ENCODE peak calls at places on chromosomes 3 and 15, in eight cellular contexts. D, F, K, C, M, S, Z and R are unnamed samples. For H3K9me3, the result is how much of the 10 kb centered on the place peaks cover.

GRCh38 chr3:13104511-13104910 is 31.3 kb upstream of the IQSEC1 start:
- DNase-seq in D (peak), F (no peak), K (no peak), C (no peak), M (no peak), S (no peak), Z (no peak), R (no peak)

GRCh38 chr3:182964179-182964578 is 16.2 kb downstream of the DCUN1D1 start:
- DNase-seq in D (no peak), F (no peak), K (no peak), C (no peak), M (no peak), S (no peak), Z (no peak), R (no peak)

GRCh38 chr3:150242220-150242938 is 165.7 kb upstream of the TSC22D2 start:
- DNase-seq in D (no peak), F (no peak), K (no peak), C (no peak), M (no peak), S (peak), Z (no peak), R (no peak)

GRCh38 chr3:150544040-150544439 is 2.3 kb downstream of the SERP1 start:
- DNase-seq in D (no peak), F (peak), K (peak), C (no peak), M (no peak), S (peak), Z (no peak), R (no peak)

GRCh38 chr3:177753498-177754155 is 556.3 kb upstream of the TBL1XR1 start:
- DNase-seq in D (no peak), F (peak), K (no peak), C (peak), M (peak), S (peak), Z (no peak), R (no peak)

GRCh38 chr3:86990734-86991481 is at the start of gene VGLL3:
- DNase-seq in D (peak), F (peak), K (peak), C (peak), M (peak), S (peak), Z (peak), R (no peak)

GRCh38 chr15:47744973-47745372 is 27.7 kb downstream of the SEMA6D start:
- DNase-seq in D (no peak), F (no peak), K (no peak), C (no peak), M (no peak), S (no peak), Z (no peak), R (no peak)

GRCh38 chr15:47434641-47435040 is 282.7 kb upstream of the SEMA6D start:
- DNase-seq in D (no peak), F (no peak), K (no peak), C (no peak), M (no peak), S (peak), Z (no peak), R (no peak)

GRCh38 chr3:116566478-116566960 is 121.2 kb upstream of the LSAMP start:
- DNase-seq in D (no peak), F (no peak), K (no peak), C (no peak), M (no peak), S (no peak), Z (no peak), R (no peak)

GRCh38 chr3:128784228-128784627 is 58.2 kb downstream of the RAB7A start:
- DNase-seq in D (no peak), F (peak), K (peak), C (no peak), M (no peak), S (no peak), Z (no peak), R (no peak)

GRCh38 chr15:56192659-56193442 is 50.8 kb downstream of the RFX7 start:
- DNase-seq in D (no peak), F (no peak), K (no peak), C (no peak), M (no peak), S (no peak), Z (no peak), R (no peak)

GRCh38 chr15:34119291-34119690 is 17.4 kb downstream of the PGBD4 start:
- DNase-seq in D (no peak), F (peak), K (peak), C (no peak), M (peak), S (peak), Z (no peak), R (no peak)

GRCh38 chr3:197734667-197735318 is 1.9 kb downstream of the RUBCN start:
- DNase-seq in D (no peak), F (no peak), K (no peak), C (no peak), M (no peak), S (no peak), Z (no peak), R (no peak)

GRCh38 chr15:67240235-67241131 is 14.0 kb downstream of the AAGAB start:
- DNase-seq in D (no peak), F (no peak), K (peak), C (no peak), M (no peak), S (no peak), Z (no peak), R (no peak)

GRCh38 chr15:51793521-51793920 is 35.9 kb upstream of the TMOD3 start:
- DNase-seq in D (peak), F (peak), K (no peak), C (no peak), M (peak), S (peak), Z (no peak), R (no peak)

GRCh38 chr3:171566803-171567422 is 106.7 kb upstream of the TNIK start:
- DNase-seq in D (no peak), F (peak), K (peak), C (no peak), M (no peak), S (peak), Z (no peak), R (no peak)

GRCh38 chr3:72661115-72661457 is 187.2 kb downstream of the SHQ1 start:
- DNase-seq in D (peak), F (peak), K (peak), C (peak), M (peak), S (peak), Z (peak), R (no peak)

GRCh38 chr3:165939141-165939540 is 101.9 kb upstream of the BCHE start:
- DNase-seq in D (no peak), F (no peak), K (no peak), C (no peak), M (no peak), S (no peak), Z (no peak), R (no peak)

GRCh38 chr3:88298189-88298588 is 148.4 kb downstream of the C3orf38 start:
- DNase-seq in D (no peak), F (no peak), K (no peak), C (no peak), M (no peak), S (no peak), Z (no peak), R (no peak)

GRCh38 chr3:184761120-184761841 is 49.4 kb upstream of the MAGEF1 start:
- DNase-seq in D (peak), F (peak), K (no peak), C (no peak), M (peak), S (peak), Z (no peak), R (no peak)

GRCh38 chr3:11530153-11530721 is 113.5 kb downstream of the VGLL4 start:
- DNase-seq in D (no peak), F (peak), K (peak), C (peak), M (peak), S (peak), Z (no peak), R (no peak)

GRCh38 chr3:152176241-152176640 is 92.5 kb upstream of the MBNL1 start:
- DNase-seq in D (no peak), F (peak), K (no peak), C (no peak), M (no peak), S (no peak), Z (no peak), R (no peak)

GRCh38 chr3:148631124-148631903 is 66.4 kb upstream of the AGTR1 start:
- DNase-seq in D (no peak), F (no peak), K (no peak), C (no peak), M (no peak), S (no peak), Z (no peak), R (no peak)

GRCh38 chr3:70832035-70832795 is 519.8 kb upstream of the MDFIC2 start:
- DNase-seq in D (no peak), F (peak), K (no peak), C (no peak), M (peak), S (peak), Z (no peak), R (no peak)

GRCh38 chr3:196144383-196145105 is 62.7 kb upstream of the TFRC start:
- DNase-seq in D (no peak), F (peak), K (no peak), C (no peak), M (peak), S (peak), Z (no peak), R (no peak)

GRCh38 chr3:86147119-86147518 is 843.8 kb downstream of the VGLL3 start:
- DNase-seq in D (no peak), F (no peak), K (peak), C (no peak), M (no peak), S (no peak), Z (no peak), R (no peak)

GRCh38 chr15:85800460-85801123 is 5.9 kb upstream of the KLHL25 start:
- DNase-seq in D (peak), F (peak), K (peak), C (peak), M (peak), S (peak), Z (peak), R (no peak)

GRCh38 chr3:134008630-134009156 is 21.0 kb downstream of the SLCO2A1 start:
- DNase-seq in D (no peak), F (peak), K (no peak), C (peak), M (peak), S (peak), Z (no peak), R (no peak)

GRCh38 chr3:38124324-38125122 is 12.4 kb downstream of the ACAA1 start:
- DNase-seq in D (no peak), F (no peak), K (no peak), C (no peak), M (no peak), S (no peak), Z (peak), R (no peak)

GRCh38 chr3:126553284-126553811 is 5.4 kb downstream of the C3orf22 start:
- DNase-seq in D (no peak), F (no peak), K (no peak), C (no peak), M (no peak), S (no peak), Z (no peak), R (peak)

GRCh38 chr3:177646749-177647148 is 449.5 kb upstream of the TBL1XR1 start:
- DNase-seq in D (no peak), F (no peak), K (no peak), C (no peak), M (no peak), S (no peak), Z (no peak), R (no peak)

GRCh38 chr15:85832389-85832788 is 37.7 kb upstream of the KLHL25 start:
- DNase-seq in D (no peak), F (no peak), K (no peak), C (no peak), M (no peak), S (no peak), Z (no peak), R (no peak)

GRCh38 chr3:111617406-111617805 is 22.3 kb upstream of the ZBED2 start:
- DNase-seq in D (no peak), F (no peak), K (no peak), C (no peak), M (no peak), S (no peak), Z (no peak), R (no peak)

GRCh38 chr15:85651551-85651950 is 143.2 kb downstream of the KLHL25 start:
- DNase-seq in D (no peak), F (no peak), K (no peak), C (no peak), M (no peak), S (no peak), Z (no peak), R (no peak)

GRCh38 chr3:177973241-177973840 is 562.9 kb upstream of the KCNMB2 start:
- DNase-seq in D (no peak), F (no peak), K (peak), C (no peak), M (no peak), S (peak), Z (no peak), R (no peak)

GRCh38 chr3:184766555-184767261 is 45.3 kb upstream of the VPS8 start:
- DNase-seq in D (peak), F (no peak), K (no peak), C (no peak), M (no peak), S (peak), Z (no peak), R (no peak)

DNA sequence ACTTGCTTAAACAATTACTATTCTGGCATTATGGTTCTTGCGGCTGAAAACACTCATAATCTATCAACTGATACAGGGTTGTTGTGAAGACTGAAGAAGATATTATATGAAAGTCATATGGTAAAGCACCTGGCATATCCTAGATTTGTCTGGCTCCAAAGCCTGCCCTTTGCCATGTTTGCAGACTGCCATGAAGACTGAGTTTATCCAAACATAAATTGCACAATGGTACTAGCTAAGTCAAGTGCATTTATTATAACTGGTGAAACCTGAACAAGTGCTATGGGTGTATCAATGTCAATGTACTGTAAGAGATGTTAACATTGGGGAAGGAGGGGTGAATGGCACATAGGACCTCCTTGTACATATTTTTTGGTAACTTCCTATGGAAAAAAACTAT is 87.4 kb upstream of the MEX3B start:
- DNase-seq in D (no peak), F (no peak), K (no peak), C (no peak), M (no peak), S (peak), Z (no peak), R (no peak)
- H3K9me3 ChIP-seq in D (under half), F (under half), K (under half), C (under half), M (under half), S (under half), Z (under half), R (under half)

GRCh38 chr15:43360821-43361220 is 10.0 kb downstream of the ZSCAN29 start:
- DNase-seq in D (no peak), F (no peak), K (no peak), C (no peak), M (no peak), S (no peak), Z (no peak), R (no peak)
- H3K9me3 ChIP-seq in D (under half), F (under half), K (under half), C (under half), M (half or more), S (under half), Z (half or more), R (under half)

DNA sequence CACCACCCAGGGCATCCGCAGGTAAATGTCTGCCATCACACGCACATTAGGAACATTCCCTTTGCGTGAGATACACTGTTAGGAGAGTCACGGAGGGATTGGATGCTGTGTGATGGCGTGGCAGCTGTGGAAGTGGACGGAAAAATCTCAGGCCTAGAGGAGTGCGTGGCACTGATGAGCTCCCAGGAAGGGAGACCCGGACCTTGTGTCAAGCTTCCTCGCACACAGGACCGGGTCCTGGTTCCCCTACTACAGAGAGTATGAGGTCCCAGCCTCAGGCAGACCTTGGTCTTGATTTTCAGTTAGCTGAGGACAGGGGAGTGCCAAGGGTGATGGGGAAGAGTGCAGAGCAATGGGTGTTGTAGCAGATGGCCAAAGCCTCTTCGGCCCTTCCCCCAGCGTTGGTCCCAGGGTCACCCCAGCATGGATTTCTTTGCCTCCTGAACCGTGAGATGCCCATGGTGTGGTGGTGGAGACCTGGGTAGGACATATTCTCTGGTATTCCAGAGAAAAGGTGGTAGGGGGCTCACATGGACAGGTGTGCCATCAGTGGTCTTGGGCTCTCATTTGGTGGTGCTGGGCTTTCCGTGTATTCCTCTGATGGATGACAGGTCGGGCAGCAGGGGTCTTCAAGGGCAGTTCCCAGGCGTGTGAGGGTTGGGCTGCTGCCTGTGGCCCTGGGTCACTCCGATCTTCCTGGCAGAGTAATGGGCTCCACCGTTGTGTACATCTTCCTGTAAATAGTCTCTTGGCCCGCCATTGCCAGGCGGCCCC is 105.1 kb downstream of the SNRPN start:
- DNase-seq in D (no peak), F (no peak), K (no peak), C (no peak), M (no peak), S (no peak), Z (peak), R (no peak)
- H3K9me3 ChIP-seq in D (under half), F (under half), K (half or more), C (half or more), M (under half), S (under half), Z (half or more), R (half or more)

DNA sequence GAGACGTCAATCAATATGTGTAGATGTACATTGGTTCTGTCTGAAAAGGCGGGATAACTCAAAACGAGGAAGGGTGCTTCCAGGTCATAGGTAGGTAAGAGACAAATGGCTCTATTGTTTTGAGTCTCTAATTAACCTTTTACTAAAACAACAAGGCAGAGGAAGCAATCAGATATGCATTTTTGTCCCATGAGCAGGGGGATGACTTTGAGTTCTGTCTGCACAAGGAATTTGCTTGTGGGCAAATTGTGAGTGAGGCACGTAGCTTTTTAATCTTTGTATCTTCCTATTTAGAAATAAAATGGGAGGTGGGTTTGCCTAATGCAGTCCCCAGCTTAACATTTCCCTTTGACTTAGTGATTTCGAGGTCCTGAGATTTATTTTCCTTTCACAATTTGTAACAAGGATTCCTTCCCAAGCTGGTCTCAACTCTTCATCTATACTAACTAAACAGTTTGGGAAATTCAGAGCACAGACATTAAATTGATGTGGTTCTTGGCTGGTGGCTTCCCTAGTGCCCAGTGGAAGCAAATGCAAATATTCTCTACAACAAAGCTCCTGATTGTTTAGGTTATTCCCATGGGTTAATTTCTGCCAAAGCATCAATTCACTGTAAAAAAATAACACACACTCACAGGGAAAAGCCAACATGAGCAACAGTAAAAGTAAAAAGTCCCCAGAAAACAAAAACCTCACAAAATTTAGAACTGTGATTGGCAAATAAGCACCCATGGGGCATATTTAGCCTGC is 738.8 kb upstream of the SGO1 start:
- DNase-seq in D (no peak), F (no peak), K (no peak), C (no peak), M (no peak), S (no peak), Z (no peak), R (no peak)
- H3K9me3 ChIP-seq in D (under half), F (under half), K (under half), C (under half), M (under half), S (under half), Z (under half), R (under half)

GRCh38 chr15:66039117-66039860 is 170.0 kb downstream of the RAB11A start:
- DNase-seq in D (no peak), F (no peak), K (no peak), C (no peak), M (no peak), S (no peak), Z (no peak), R (no peak)
- H3K9me3 ChIP-seq in D (under half), F (under half), K (under half), C (under half), M (under half), S (under half), Z (under half), R (under half)

GRCh38 chr15:79919749-79920511 is 23.1 kb upstream of the MTHFS start:
- DNase-seq in D (no peak), F (no peak), K (peak), C (no peak), M (no peak), S (no peak), Z (no peak), R (no peak)
- H3K9me3 ChIP-seq in D (under half), F (under half), K (under half), C (under half), M (half or more), S (under half), Z (half or more), R (under half)

GRCh38 chr3:74862501-74862900 is 248.0 kb upstream of the CNTN3 start:
- DNase-seq in D (no peak), F (no peak), K (no peak), C (no peak), M (no peak), S (peak), Z (no peak), R (no peak)

GRCh38 chr3:74866357-74866876 is 252.0 kb upstream of the CNTN3 start:
- DNase-seq in D (no peak), F (no peak), K (no peak), C (no peak), M (no peak), S (no peak), Z (no peak), R (no peak)

DNA sequence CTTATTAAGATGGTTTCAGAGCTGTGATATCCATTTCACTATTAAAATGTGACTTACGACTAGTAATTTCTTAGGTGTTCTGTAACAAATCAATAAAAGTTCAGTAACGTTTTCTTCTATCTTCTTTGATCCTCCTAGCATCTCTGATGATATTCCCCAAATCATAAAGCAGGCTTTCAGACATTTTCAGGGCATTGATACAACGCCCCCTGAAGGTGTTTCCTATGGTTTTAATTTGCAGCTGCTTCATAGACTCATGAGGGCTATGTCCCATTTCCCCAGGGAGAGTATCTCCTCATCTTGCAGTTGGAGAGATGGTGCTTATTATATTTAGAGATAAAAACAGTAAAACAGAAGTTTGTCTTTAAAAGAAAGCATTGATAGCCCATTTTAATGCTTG is 246.8 kb upstream of the CNTN3 start:
- DNase-seq in D (no peak), F (no peak), K (no peak), C (no peak), M (no peak), S (no peak), Z (no peak), R (no peak)
- H3K9me3 ChIP-seq in D (under half), F (under half), K (under half), C (under half), M (under half), S (under half), Z (under half), R (under half)

GRCh38 chr3:1773679-1774078 is 325.0 kb upstream of the CNTN4 start:
- DNase-seq in D (no peak), F (no peak), K (no peak), C (no peak), M (no peak), S (no peak), Z (no peak), R (no peak)
- H3K9me3 ChIP-seq in D (under half), F (under half), K (under half), C (under half), M (under half), S (under half), Z (under half), R (under half)

GRCh38 chr15:25057574-25057973 is 102.8 kb downstream of the SNRPN start:
- DNase-seq in D (no peak), F (no peak), K (no peak), C (no peak), M (no peak), S (no peak), Z (peak), R (no peak)
- H3K9me3 ChIP-seq in D (under half), F (under half), K (half or more), C (half or more), M (under half), S (under half), Z (half or more), R (half or more)